ENCODE peak calls at places on chromosomes 4 and X, in four cellular contexts. H is suprapubic skin, Z is transverse colon, F is SK-N-SH. K is an unnamed sample.

GRCh38 chr4:26062221-26062620 is 148.2 kb downstream of the SMIM20 start:
- DNase-seq in H (no peak), Z (no peak), F (no peak), K (no peak)

GRCh38 chr4:170259631-170260153 is 169.9 kb upstream of the AADAT start:
- DNase-seq in H (peak), Z (peak), F (peak), K (peak)

GRCh38 chrX:110985470-110985869 is 110.5 kb upstream of the PAK3 start:
- DNase-seq in H (no peak), Z (no peak), F (no peak), K (no peak)

GRCh38 chrX:44305921-44306320 is 37.6 kb downstream of the EFHC2 start:
- DNase-seq in H (no peak), Z (no peak), F (no peak), K (no peak)

GRCh38 chr4:4585012-4585670 is 43.3 kb upstream of the STX18 start:
- DNase-seq in H (no peak), Z (no peak), F (no peak), K (no peak)

GRCh38 chr4:152780267-152780811 is 585 bp downstream of the ARFIP1 start:
- DNase-seq in H (no peak), Z (no peak), F (peak), K (no peak)

GRCh38 chr4:84583871-84584373 is 995 bp downstream of the CDS1 start:
- DNase-seq in H (no peak), Z (no peak), F (peak), K (no peak)

GRCh38 chr4:37892641-37893040 is 1.8 kb downstream of the TBC1D1 start:
- DNase-seq in H (no peak), Z (peak), F (no peak), K (no peak)

GRCh38 chr4:174873931-174874330 is 44.2 kb upstream of the ADAM29 start:
- DNase-seq in H (no peak), Z (no peak), F (peak), K (no peak)

GRCh38 chr4:73613130-73613529 is 7.1 kb downstream of the RASSF6 start:
- DNase-seq in H (no peak), Z (peak), F (no peak), K (no peak)

GRCh38 chr4:130071746-130072145 is 975.8 kb downstream of the C4orf33 start:
- DNase-seq in H (no peak), Z (no peak), F (no peak), K (no peak)

GRCh38 chr4:185283723-185284122 is 74.3 kb downstream of the SNX25 start:
- DNase-seq in H (no peak), Z (no peak), F (no peak), K (no peak)

GRCh38 chr4:168741281-168742173 is 244.7 kb downstream of the PALLD start:
- DNase-seq in H (no peak), Z (no peak), F (no peak), K (no peak)

GRCh38 chrX:103628386-103629290 is at the start of gene TCEAL1:
- DNase-seq in H (peak), Z (peak), F (peak), K (peak)

GRCh38 chrX:8688776-8689175 is 43.2 kb downstream of the ANOS1 start:
- DNase-seq in H (no peak), Z (no peak), F (no peak), K (no peak)

GRCh38 chrX:15493118-15494082 is at the start of gene PIR:
- DNase-seq in H (peak), Z (peak), F (peak), K (peak)
- TF ChIP-seq CTCF in H (peak), Z (peak), F (peak), K (peak)

GRCh38 chr4:996030-996993 is 3.1 kb upstream of the SLC26A1 start:
- DNase-seq in H (no peak), Z (no peak), F (peak), K (no peak)
- TF ChIP-seq POLR2AphosphoS5 in H (no peak), Z (no peak), F (no peak), K (no peak)

DNA sequence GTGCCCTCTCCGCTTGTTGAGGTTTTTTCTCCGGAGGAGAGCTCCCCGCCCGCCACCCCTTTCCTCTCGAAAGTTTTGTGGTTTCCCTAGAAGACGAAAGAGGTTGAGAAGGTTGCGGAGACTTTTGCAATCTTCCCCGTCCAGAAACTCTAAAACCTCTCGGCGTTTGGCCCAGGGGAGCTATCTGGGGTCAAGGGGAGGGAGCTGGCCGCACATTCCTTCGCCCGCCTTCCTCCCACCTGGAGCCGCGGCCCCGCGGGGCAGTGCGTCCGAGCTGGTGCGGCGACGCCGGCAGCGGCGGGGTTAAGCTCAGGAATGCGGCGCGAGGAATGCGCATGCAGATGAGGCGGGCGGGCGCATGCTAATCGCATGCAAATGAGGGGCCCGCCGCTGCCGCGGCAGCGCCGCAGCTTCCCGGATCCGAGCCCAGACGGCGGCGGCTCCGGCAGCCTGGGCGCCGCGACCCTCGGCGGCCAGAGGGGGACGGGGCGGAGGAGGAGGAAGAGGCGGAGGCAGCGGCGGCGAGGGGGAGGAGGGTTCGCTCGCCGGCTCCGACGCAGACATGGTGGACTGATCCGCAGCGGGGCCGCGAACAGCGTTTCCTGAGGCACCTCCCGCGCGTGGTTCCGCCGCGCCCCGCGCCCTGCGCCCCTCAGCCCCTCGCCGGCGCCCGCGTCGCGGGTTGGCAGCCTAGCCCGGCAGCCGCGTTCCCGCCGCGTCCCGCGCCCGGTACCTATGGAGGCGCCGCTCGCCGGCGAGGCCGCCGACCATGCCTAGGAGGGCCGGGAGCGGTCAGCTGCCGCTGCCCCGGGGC is at the start of gene WWC2:
- DNase-seq in H (peak), Z (peak), F (peak), K (peak)
- TF ChIP-seq EP300 in H (no peak), Z (no peak), F (no peak), K (no peak)

DNA sequence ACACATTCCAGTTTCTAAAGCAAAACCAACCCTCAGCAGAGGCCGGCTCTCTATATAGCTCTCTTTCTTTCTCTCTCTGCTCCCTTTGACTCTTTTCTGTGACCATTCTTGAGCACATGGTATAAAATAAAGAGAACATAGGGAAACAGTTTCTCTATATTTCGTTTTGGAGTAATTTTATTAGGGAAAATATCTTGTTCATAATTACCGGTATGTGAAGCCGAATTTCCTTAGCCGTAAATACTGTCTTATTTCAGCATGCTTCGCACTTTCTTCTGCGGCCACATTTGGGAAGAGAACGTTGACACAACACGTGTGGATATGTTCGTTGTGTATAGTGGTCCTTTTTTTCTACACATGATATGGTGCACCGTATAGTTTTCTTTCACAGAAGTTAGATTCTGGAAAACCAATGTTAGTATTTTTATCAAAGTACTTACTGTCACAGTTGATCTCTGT is 4.9 kb upstream of the LEF1 start:
- DNase-seq in H (no peak), Z (no peak), F (no peak), K (no peak)
- TF ChIP-seq CTCF in H (no peak), Z (no peak), F (no peak), K (no peak)

GRCh38 chr4:164087733-164088132 is 593.2 kb downstream of the TMA16 start:
- DNase-seq in H (no peak), Z (no peak), F (no peak), K (no peak)
- TF ChIP-seq POLR2AphosphoS5 in H (no peak), Z (no peak), F (no peak), K (no peak)

GRCh38 chr4:140044314-140044991 is 109.5 kb downstream of the MAML3 start:
- DNase-seq in H (no peak), Z (no peak), F (no peak), K (no peak)
- TF ChIP-seq EP300 in H (no peak), Z (no peak), F (no peak), K (no peak)

K was measured in stomach.